ENCODE peak calls at places on chromosome 10, in nine cellular contexts. One of them, this sample, is unnamed.

GRCh38 chr10:93458821-93459257 is 23.3 kb downstream of the MYOF start:
- DNase-seq in NCI-H1105: no peak
- DNase-seq in pancreas: no peak
- DNase-seq in CD8-positive, alpha-beta memory T cell: no peak
- DNase-seq in ACHN: peak
- DNase-seq in IMR-90: peak
- DNase-seq in adipocyte: peak
- DNase-seq in right cardiac atrium: peak
- DNase-seq in T-helper 2 cell: no peak
- DNase-seq in this sample: peak

GRCh38 chr10:23693398-23693797 is 254.5 kb downstream of the OTUD1 start:
- DNase-seq in NCI-H1105: no peak
- DNase-seq in pancreas: peak
- DNase-seq in CD8-positive, alpha-beta memory T cell: no peak
- DNase-seq in ACHN: no peak
- DNase-seq in IMR-90: no peak
- DNase-seq in adipocyte: no peak
- DNase-seq in right cardiac atrium: no peak
- DNase-seq in T-helper 2 cell: peak
- DNase-seq in this sample: no peak

GRCh38 chr10:119517235-119518141 is 25.0 kb downstream of the RGS10 start:
- DNase-seq in NCI-H1105: no peak
- DNase-seq in pancreas: no peak
- DNase-seq in CD8-positive, alpha-beta memory T cell: no peak
- DNase-seq in ACHN: peak
- DNase-seq in IMR-90: peak
- DNase-seq in adipocyte: no peak
- DNase-seq in right cardiac atrium: no peak
- DNase-seq in T-helper 2 cell: peak
- DNase-seq in this sample: peak

GRCh38 chr10:74981831-74982633 is 129.4 kb upstream of the SAMD8 start:
- DNase-seq in NCI-H1105: no peak
- DNase-seq in pancreas: no peak
- DNase-seq in CD8-positive, alpha-beta memory T cell: no peak
- DNase-seq in ACHN: no peak
- DNase-seq in IMR-90: no peak
- DNase-seq in adipocyte: no peak
- DNase-seq in right cardiac atrium: no peak
- DNase-seq in T-helper 2 cell: no peak
- DNase-seq in this sample: no peak

GRCh38 chr10:120671491-120671890 is 179.7 kb upstream of the WDR11 start:
- DNase-seq in NCI-H1105: no peak
- DNase-seq in pancreas: no peak
- DNase-seq in CD8-positive, alpha-beta memory T cell: no peak
- DNase-seq in ACHN: no peak
- DNase-seq in IMR-90: no peak
- DNase-seq in adipocyte: no peak
- DNase-seq in right cardiac atrium: no peak
- DNase-seq in T-helper 2 cell: no peak
- DNase-seq in this sample: no peak

GRCh38 chr10:17406036-17406834 is 48.2 kb downstream of the ST8SIA6 start:
- DNase-seq in NCI-H1105: no peak
- DNase-seq in pancreas: no peak
- DNase-seq in CD8-positive, alpha-beta memory T cell: no peak
- DNase-seq in ACHN: no peak
- DNase-seq in IMR-90: no peak
- DNase-seq in adipocyte: no peak
- DNase-seq in right cardiac atrium: no peak
- DNase-seq in T-helper 2 cell: no peak
- DNase-seq in this sample: no peak

GRCh38 chr10:117362313-117362712 is 12.9 kb downstream of the PDZD8 start:
- DNase-seq in NCI-H1105: no peak
- DNase-seq in pancreas: no peak
- DNase-seq in CD8-positive, alpha-beta memory T cell: no peak
- DNase-seq in ACHN: peak
- DNase-seq in IMR-90: peak
- DNase-seq in adipocyte: peak
- DNase-seq in right cardiac atrium: no peak
- DNase-seq in T-helper 2 cell: no peak
- DNase-seq in this sample: no peak

GRCh38 chr10:113087082-113088029 is 137.3 kb downstream of the TCF7L2 start:
- DNase-seq in NCI-H1105: no peak
- DNase-seq in pancreas: no peak
- DNase-seq in CD8-positive, alpha-beta memory T cell: no peak
- DNase-seq in ACHN: peak
- DNase-seq in IMR-90: peak
- DNase-seq in adipocyte: peak
- DNase-seq in right cardiac atrium: peak
- DNase-seq in T-helper 2 cell: no peak
- DNase-seq in this sample: peak

GRCh38 chr10:29923416-29923970 is 135.9 kb downstream of the JCAD start:
- DNase-seq in NCI-H1105: no peak
- DNase-seq in pancreas: no peak
- DNase-seq in CD8-positive, alpha-beta memory T cell: no peak
- DNase-seq in ACHN: no peak
- DNase-seq in IMR-90: no peak
- DNase-seq in adipocyte: no peak
- DNase-seq in right cardiac atrium: no peak
- DNase-seq in T-helper 2 cell: no peak
- DNase-seq in this sample: no peak

GRCh38 chr10:59708816-59709471 is 706 bp downstream of the SLC16A9 start:
- DNase-seq in NCI-H1105: peak
- DNase-seq in pancreas: peak
- DNase-seq in CD8-positive, alpha-beta memory T cell: no peak
- DNase-seq in ACHN: peak
- DNase-seq in IMR-90: no peak
- DNase-seq in adipocyte: no peak
- DNase-seq in right cardiac atrium: peak
- DNase-seq in T-helper 2 cell: peak
- DNase-seq in this sample: no peak

GRCh38 chr10:52423369-52423768 is 109.3 kb downstream of the DKK1 start:
- DNase-seq in NCI-H1105: no peak
- DNase-seq in pancreas: no peak
- DNase-seq in CD8-positive, alpha-beta memory T cell: no peak
- DNase-seq in ACHN: no peak
- DNase-seq in IMR-90: peak
- DNase-seq in adipocyte: peak
- DNase-seq in right cardiac atrium: no peak
- DNase-seq in T-helper 2 cell: no peak
- DNase-seq in this sample: no peak

GRCh38 chr10:28217848-28218247 is 85.0 kb downstream of the MPP7 start:
- DNase-seq in NCI-H1105: no peak
- DNase-seq in pancreas: no peak
- DNase-seq in CD8-positive, alpha-beta memory T cell: no peak
- DNase-seq in ACHN: no peak
- DNase-seq in IMR-90: peak
- DNase-seq in adipocyte: peak
- DNase-seq in right cardiac atrium: no peak
- DNase-seq in T-helper 2 cell: peak
- DNase-seq in this sample: no peak

GRCh38 chr10:30810416-30810815 is 180.9 kb upstream of the LYZL2 start:
- DNase-seq in NCI-H1105: no peak
- DNase-seq in pancreas: no peak
- DNase-seq in CD8-positive, alpha-beta memory T cell: no peak
- DNase-seq in ACHN: no peak
- DNase-seq in IMR-90: no peak
- DNase-seq in adipocyte: no peak
- DNase-seq in right cardiac atrium: no peak
- DNase-seq in T-helper 2 cell: no peak
- DNase-seq in this sample: no peak

GRCh38 chr10:6600224-6600987 is 20.3 kb upstream of the PRKCQ start:
- DNase-seq in NCI-H1105: no peak
- DNase-seq in pancreas: no peak
- DNase-seq in CD8-positive, alpha-beta memory T cell: no peak
- DNase-seq in ACHN: no peak
- DNase-seq in IMR-90: no peak
- DNase-seq in adipocyte: no peak
- DNase-seq in right cardiac atrium: no peak
- DNase-seq in T-helper 2 cell: peak
- DNase-seq in this sample: no peak

GRCh38 chr10:24448351-24449009 is 239.5 kb downstream of the KIAA1217 start:
- DNase-seq in NCI-H1105: no peak
- DNase-seq in pancreas: no peak
- DNase-seq in CD8-positive, alpha-beta memory T cell: no peak
- DNase-seq in ACHN: no peak
- DNase-seq in IMR-90: peak
- DNase-seq in adipocyte: peak
- DNase-seq in right cardiac atrium: no peak
- DNase-seq in T-helper 2 cell: no peak
- DNase-seq in this sample: no peak